ENCODE peak calls at places on chromosomes 4 and X, in seven cellular contexts. C is AG04450; Y is NCI-H748 treated with DMSO at 0.1 percent for 48 hours; X is central memory CD4-positive, alpha-beta T cell; Q is stimulated activated CD4-positive, alpha-beta T cell treated with anti-CD3 and anti-CD28 coated beads, Interleukin-4, amount 100 ng/mL, for 48 hours; H is cardiac fibroblast; A is type B pancreatic cell. Z is an unnamed sample.

GRCh38 chrX:148804579-148804978 is 304.2 kb downstream of the AFF2 start:
- DNase-seq in C (no peak), Y (no peak), X (no peak), Q (no peak), H (peak; percentile 28), A (no peak), Z (no peak)

GRCh38 chr4:47045261-47045660 is 13.9 kb downstream of the GABRB1 start:
- DNase-seq in C (no peak), Y (no peak), X (no peak), Q (no peak), H (no peak), A (no peak), Z (no peak)

GRCh38 chr4:151475338-151475737 is 66.4 kb downstream of the FHIP1A start:
- DNase-seq in C (no peak), Y (no peak), X (no peak), Q (no peak), H (no peak), A (no peak), Z (no peak)

GRCh38 chr4:101299899-101300540 is 47.3 kb downstream of the PPP3CA start:
- DNase-seq in C (no peak), Y (no peak), X (no peak), Q (no peak), H (no peak), A (no peak), Z (no peak)

GRCh38 chr4:69874507-69874906 is 14.6 kb upstream of the SULT1E1 start:
- DNase-seq in C (no peak), Y (no peak), X (no peak), Q (no peak), H (no peak), A (no peak), Z (peak; percentile 63)

GRCh38 chr4:98567611-98568010 is 90.8 kb downstream of the TSPAN5 start:
- DNase-seq in C (no peak), Y (no peak), X (no peak), Q (no peak), H (no peak), A (no peak), Z (no peak)

GRCh38 chr4:3871181-3871852 is 105.1 kb downstream of the ADRA2C start:
- DNase-seq in C (no peak), Y (peak; percentile 8), X (no peak), Q (no peak), H (no peak), A (peak; percentile 73), Z (no peak)

GRCh38 chrX:108292053-108292452 is 146.2 kb downstream of the COL4A6 start:
- DNase-seq in C (no peak), Y (no peak), X (no peak), Q (no peak), H (no peak), A (no peak), Z (no peak)

GRCh38 chr4:185761352-185762235 is 50.4 kb downstream of the SORBS2 start:
- DNase-seq in C (no peak), Y (no peak), X (no peak), Q (no peak), H (peak; percentile 69), A (no peak), Z (peak; percentile 56)

GRCh38 chrX:50711907-50712306 is 102.1 kb downstream of the SHROOM4 start:
- DNase-seq in C (no peak), Y (no peak), X (no peak), Q (no peak), H (no peak), A (no peak), Z (no peak)

GRCh38 chr4:33482773-33483172 is 2761.5 kb downstream of the ARAP2 start:
- DNase-seq in C (no peak), Y (no peak), X (no peak), Q (no peak), H (no peak), A (no peak), Z (peak; percentile 74)

GRCh38 chrX:2500681-2501151 is at the start of the genes DHRSX and ZBED1:
- DNase-seq in C (no peak), Y (no peak), X (peak; percentile 42), Q (peak; percentile 32), H (peak; percentile 18), A (no peak), Z (peak; percentile 9)

GRCh38 chr4:139453041-139453370 is 915 bp upstream of the RAB33B start:
- DNase-seq in C (no peak), Y (peak; percentile 27), X (peak; percentile 80), Q (peak; percentile 49), H (no peak), A (no peak), Z (peak; percentile 65)

GRCh38 chrX:31524182-31524581 is 452.3 kb upstream of the FTHL17 start:
- DNase-seq in C (no peak), Y (no peak), X (no peak), Q (no peak), H (peak; percentile 12), A (no peak), Z (no peak)

GRCh38 chr4:129094347-129094746 is 1.0 kb upstream of the SCLT1 start:
- DNase-seq in C (no peak), Y (no peak), X (no peak), Q (no peak), H (peak; percentile 2), A (no peak), Z (no peak)

GRCh38 chr4:14269824-14270223 is 642.3 kb upstream of the BOD1L1 start:
- DNase-seq in C (no peak), Y (no peak), X (no peak), Q (no peak), H (no peak), A (no peak), Z (no peak)

GRCh38 chrX:102684772-102685520 is 27.3 kb upstream of the GPRASP2 start:
- DNase-seq in C (no peak), Y (no peak), X (no peak), Q (no peak), H (no peak), A (no peak), Z (no peak)

GRCh38 chrX:19866626-19867410 is 20.6 kb downstream of the SH3KBP1 start:
- DNase-seq in C (no peak), Y (no peak), X (no peak), Q (no peak), H (no peak), A (no peak), Z (no peak)

GRCh38 chrX:68508799-68509198 is 9.9 kb downstream of the YIPF6 start:
- DNase-seq in C (no peak), Y (no peak), X (peak; percentile 53), Q (no peak), H (peak; percentile 46), A (no peak), Z (peak; percentile 3)

GRCh38 chr4:6493668-6494304 is 21.4 kb upstream of the PPP2R2C start:
- DNase-seq in C (no peak), Y (no peak), X (no peak), Q (no peak), H (peak; percentile 21), A (peak; percentile 69), Z (peak; percentile 25)

GRCh38 chr4:41377196-41377595 is 120.5 kb downstream of the UCHL1 start:
- DNase-seq in C (no peak), Y (no peak), X (no peak), Q (no peak), H (no peak), A (no peak), Z (no peak)

GRCh38 chrX:19697416-19697815 is 182.1 kb upstream of the MAP3K15 start:
- DNase-seq in C (no peak), Y (no peak), X (no peak), Q (no peak), H (peak; percentile 63), A (no peak), Z (peak; percentile 80)

GRCh38 chr4:150302553-150302952 is 224.3 kb downstream of the DCLK2 start:
- DNase-seq in C (peak; percentile 93), Y (no peak), X (no peak), Q (peak; percentile 32), H (peak; percentile 97), A (no peak), Z (peak; percentile 86)

GRCh38 chr4:47933798-47934197 is 19.4 kb upstream of the NFXL1 start:
- DNase-seq in C (peak; percentile 23), Y (no peak), X (peak; percentile 38), Q (no peak), H (peak; percentile 66), A (no peak), Z (peak; percentile 58)

GRCh38 chr4:8352368-8353157 is 83.0 kb downstream of the HTRA3 start:
- DNase-seq in C (no peak), Y (no peak), X (no peak), Q (no peak), H (no peak), A (peak; percentile 59), Z (no peak)

GRCh38 chr4:104447346-104447745 is 47.3 kb downstream of the CXXC4 start:
- DNase-seq in C (no peak), Y (no peak), X (no peak), Q (no peak), H (no peak), A (no peak), Z (no peak)

GRCh38 chrX:40300286-40300890 is 202.6 kb upstream of the BCOR start:
- DNase-seq in C (no peak), Y (no peak), X (no peak), Q (peak; percentile 16), H (no peak), A (no peak), Z (no peak)

GRCh38 chrX:68944211-68944610 is 115.4 kb downstream of the EFNB1 start:
- DNase-seq in C (no peak), Y (no peak), X (no peak), Q (no peak), H (no peak), A (peak; percentile 40), Z (no peak)

GRCh38 chr4:127370495-127371069 is 262.2 kb upstream of the INTU start:
- DNase-seq in C (no peak), Y (no peak), X (no peak), Q (no peak), H (no peak), A (no peak), Z (no peak)

GRCh38 chr4:169270810-169271691 is at the start of gene SH3RF1:
- DNase-seq in C (peak; percentile 58), Y (peak; percentile 27), X (no peak), Q (peak; percentile 27), H (peak; percentile 86), A (peak; percentile 84), Z (peak; percentile 83)

GRCh38 chr4:42132099-42132498 is 20.4 kb downstream of the BEND4 start:
- DNase-seq in C (no peak), Y (no peak), X (no peak), Q (no peak), H (no peak), A (no peak), Z (no peak)

GRCh38 chrX:46367491-46367890 is 177.7 kb downstream of the ZNF674 start:
- DNase-seq in C (no peak), Y (no peak), X (no peak), Q (no peak), H (no peak), A (no peak), Z (no peak)

GRCh38 chr4:126955292-126956191 is 677.2 kb upstream of the INTU start:
- DNase-seq in C (no peak), Y (no peak), X (no peak), Q (no peak), H (no peak), A (no peak), Z (no peak)

GRCh38 chr4:86181585-86181984 is 178.3 kb downstream of the MAPK10 start:
- DNase-seq in C (no peak), Y (no peak), X (no peak), Q (no peak), H (peak; percentile 23), A (no peak), Z (peak; percentile 18)

GRCh38 chr4:141761926-141762325 is 125.5 kb downstream of the IL15 start:
- DNase-seq in C (no peak), Y (no peak), X (no peak), Q (no peak), H (no peak), A (no peak), Z (no peak)

Z was measured in PC-3.